ENCODE peak calls at places on chromosomes 16 and 17, in seven cellular contexts. D is HCT116, K is GM12878, G is HepG2, T is SK-N-SH, X is K562, O is H1. L is an unnamed sample.
A peak's percentile ranks its signal among the peaks of the same experiment; 100 is the strongest.

GRCh38 chr17:59357929-59358328 is 26.5 kb downstream of the YPEL2 start:
- DNase-seq in D (no peak), K (no peak), G (no peak), T (no peak), X (no peak), O (no peak), L (no peak)

GRCh38 chr17:40251576-40251975 is 32.5 kb downstream of the WIPF2 start:
- DNase-seq in D (peak; percentile 78), K (no peak), G (no peak), T (no peak), X (peak; percentile 30), O (no peak), L (peak; percentile 88)

GRCh38 chr16:81645303-81645702 is 133.8 kb upstream of the PLCG2 start:
- DNase-seq in D (no peak), K (no peak), G (no peak), T (peak; percentile 79), X (no peak), O (no peak), L (peak; percentile 33)

GRCh38 chr17:32206816-32207215 is 58.8 kb upstream of the RHBDL3 start:
- DNase-seq in D (no peak), K (no peak), G (no peak), T (no peak), X (no peak), O (no peak), L (no peak)

GRCh38 chr17:75457047-75457654 is 716 bp downstream of the TMEM94 start:
- DNase-seq in D (no peak), K (no peak), G (no peak), T (peak; percentile 86), X (peak; percentile 57), O (no peak), L (peak; percentile 55)

GRCh38 chr16:445566-445965 is 20.1 kb downstream of the RAB11FIP3 start:
- DNase-seq in D (no peak), K (no peak), G (no peak), T (no peak), X (no peak), O (no peak), L (no peak)

GRCh38 chr16:87784812-87785211 is 19.0 kb upstream of the KLHDC4 start:
- DNase-seq in D (no peak), K (no peak), G (peak; percentile 63), T (no peak), X (no peak), O (no peak), L (no peak)

GRCh38 chr17:50931003-50931878 is 65.1 kb upstream of the TOB1 start:
- DNase-seq in D (no peak), K (no peak), G (peak; percentile 77), T (peak; percentile 95), X (peak; percentile 71), O (no peak), L (peak; percentile 82)

GRCh38 chr16:70653809-70654771 is 7.7 kb downstream of the IL34 start:
- DNase-seq in D (peak; percentile 67), K (peak; percentile 44), G (peak; percentile 86), T (peak; percentile 83), X (peak; percentile 79), O (peak; percentile 44), L (peak; percentile 95)

GRCh38 chr16:83772806-83773205 is 35.0 kb upstream of the HSBP1 start:
- DNase-seq in D (no peak), K (no peak), G (no peak), T (no peak), X (no peak), O (no peak), L (no peak)

GRCh38 chr17:75366432-75366831 is 39.0 kb downstream of the GRB2 start:
- DNase-seq in D (no peak), K (no peak), G (no peak), T (no peak), X (no peak), O (no peak), L (no peak)

GRCh38 chr17:78738698-78739097 is 43.4 kb downstream of the CYTH1 start:
- DNase-seq in D (no peak), K (no peak), G (no peak), T (no peak), X (no peak), O (no peak), L (no peak)

GRCh38 chr17:63578769-63579111 is 22.0 kb upstream of the TACO1 start:
- DNase-seq in D (no peak), K (no peak), G (no peak), T (no peak), X (no peak), O (no peak), L (no peak)

GRCh38 chr16:10552998-10553491 is 27.4 kb downstream of the EMP2 start:
- DNase-seq in D (no peak), K (peak; percentile 49), G (no peak), T (peak; percentile 37), X (peak; percentile 93), O (no peak), L (peak; percentile 13)

GRCh38 chr16:71708696-71709095 is 15.8 kb downstream of the PHLPP2 start:
- DNase-seq in D (no peak), K (no peak), G (no peak), T (no peak), X (no peak), O (no peak), L (no peak)

GRCh38 chr17:66467766-66468165 is 165.4 kb downstream of the PRKCA start:
- DNase-seq in D (no peak), K (no peak), G (no peak), T (no peak), X (no peak), O (no peak), L (no peak)

GRCh38 chr17:46978489-46979022 is 497 bp downstream of the RPRML start:
- DNase-seq in D (no peak), K (no peak), G (no peak), T (peak; percentile 64), X (peak; percentile 55), O (no peak), L (no peak)

GRCh38 chr17:38982858-38983746 is 15.9 kb upstream of the FBXO47 start:
- DNase-seq in D (peak; percentile 53), K (peak; percentile 19), G (peak; percentile 69), T (peak; percentile 75), X (peak; percentile 42), O (peak; percentile 13), L (peak; percentile 74)
- H3K9ac ChIP-seq in D (no peak overlapping the region), K (no peak overlapping the region), G (no peak overlapping the region), T (no peak overlapping the region), X (no peak overlapping the region), O (no peak overlapping the region), L (no peak overlapping the region)

GRCh38 chr16:89499767-89500166 is 8.4 kb upstream of the SPG7 start:
- DNase-seq in D (no peak), K (no peak), G (no peak), T (no peak), X (no peak), O (no peak), L (no peak)

GRCh38 chr16:89502319-89502843 is 5.8 kb upstream of the SPG7 start:
- DNase-seq in D (peak; percentile 63), K (no peak), G (peak; percentile 70), T (no peak), X (no peak), O (no peak), L (peak; percentile 30)

GRCh38 chr16:89493776-89494175 is 3.4 kb upstream of the ANKRD11 start:
- DNase-seq in D (no peak), K (no peak), G (no peak), T (no peak), X (no peak), O (no peak), L (no peak)

GRCh38 chr16:89495121-89495520 is 4.8 kb upstream of the ANKRD11 start:
- DNase-seq in D (no peak), K (no peak), G (no peak), T (no peak), X (no peak), O (no peak), L (no peak)

DNA sequence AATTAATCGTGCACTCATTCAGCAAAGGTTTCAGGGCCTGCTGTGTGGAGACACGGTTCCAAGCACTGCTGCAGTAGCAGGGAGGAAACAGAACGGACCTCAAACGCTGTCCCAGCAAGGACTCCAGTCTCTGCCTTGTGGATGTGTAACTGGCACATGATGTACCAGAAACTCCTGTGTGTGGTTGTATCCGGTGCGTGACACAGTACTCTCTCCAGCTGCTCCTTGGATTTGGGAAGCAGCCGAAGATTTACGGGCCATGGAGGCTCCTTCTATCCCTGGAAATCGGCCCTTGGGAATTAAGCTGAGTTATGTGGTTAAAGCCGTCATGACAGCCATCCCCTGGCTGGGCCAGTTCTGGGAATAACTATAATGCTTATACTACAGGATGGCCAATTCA is 8.5 kb upstream of the ANKRD11 start:
- DNase-seq in D (no peak), K (no peak), G (no peak), T (no peak), X (no peak), O (no peak), L (no peak)
- TF ChIP-seq MAX in D (no peak), K (no peak), G (no peak), T (no peak), X (no peak), O (no peak), L (no peak)

DNA sequence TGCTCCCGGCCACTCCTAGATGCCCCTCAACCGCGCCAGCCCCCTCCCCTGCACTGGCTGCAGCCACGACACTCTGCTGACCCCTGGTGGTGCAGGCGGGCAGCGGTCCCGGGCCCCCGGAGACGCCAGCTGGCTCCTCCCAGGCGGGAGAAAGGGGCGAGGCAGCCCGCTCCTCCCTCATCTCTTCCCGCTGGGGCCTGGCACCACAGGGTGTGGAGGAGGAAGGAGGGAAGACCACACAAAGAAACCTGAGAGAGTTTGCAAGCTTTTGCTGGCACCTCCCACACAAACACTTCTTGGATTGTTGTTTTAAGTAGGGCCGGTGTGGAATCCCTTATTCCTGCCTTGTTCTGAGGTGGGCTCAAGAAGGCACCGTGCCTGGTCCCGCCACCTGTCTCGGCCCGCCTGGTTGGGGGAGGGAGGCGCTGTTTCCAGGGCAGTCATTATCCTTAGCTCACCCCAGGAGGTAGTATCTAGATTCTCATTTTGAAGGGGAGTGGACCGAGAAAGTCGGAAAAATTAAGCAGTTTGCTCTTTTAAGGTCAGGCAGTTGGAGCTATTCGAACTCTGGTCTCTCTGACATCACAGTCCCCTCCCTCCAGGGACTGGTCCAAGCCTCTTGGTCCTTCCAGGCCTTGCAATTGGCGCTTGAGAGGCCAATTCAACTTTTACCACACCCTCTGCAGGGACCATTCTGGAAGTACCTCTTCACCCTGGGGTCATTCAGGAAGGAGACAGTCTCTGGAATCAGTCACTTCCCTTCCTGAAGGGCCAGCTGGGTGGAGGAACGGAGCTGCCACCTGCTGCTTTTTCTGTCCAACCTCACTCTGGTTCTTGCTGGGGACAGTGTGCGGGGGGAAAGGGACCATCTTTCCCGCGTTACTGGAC is 951 bp upstream of the ANKRD13B start:
- DNase-seq in D (peak; percentile 69), K (no peak), G (peak; percentile 74), T (peak; percentile 96), X (peak; percentile 88), O (no peak), L (peak; percentile 91)
- H3K27ac ChIP-seq in D (peak overlapping the region; percentile 94), K (no peak overlapping the region), G (no peak overlapping the region), T (peak overlapping the region; percentile 64), X (peak overlapping the region; percentile 48), O (no peak overlapping the region), L (peak overlapping the region; percentile 37)

GRCh38 chr16:9075299-9076071 is 16.0 kb upstream of the HAPSTR1 start:
- DNase-seq in D (no peak), K (no peak), G (no peak), T (no peak), X (no peak), O (no peak), L (no peak)
- H3K9ac ChIP-seq in D (no peak overlapping the region), K (no peak overlapping the region), G (no peak overlapping the region), T (no peak overlapping the region), X (peak overlapping the region; percentile 78), O (no peak overlapping the region), L (no peak overlapping the region)

GRCh38 chr17:13031718-13032350 is 14.0 kb upstream of the ELAC2 start:
- DNase-seq in D (peak; percentile 45), K (no peak), G (peak; percentile 10), T (peak; percentile 48), X (peak; percentile 72), O (no peak), L (peak; percentile 18)
- TF ChIP-seq MAX in D (no peak), K (no peak), G (no peak), T (no peak), X (no peak), O (no peak), L (no peak)